ENCODE peak calls at places on chromosome 6, in nine cellular contexts. A is hepatocyte; N is GM04503; T is cardiac fibroblast; R is stimulated activated CD4-positive, alpha-beta T cell treated with anti-CD3 and anti-CD28 coated beads, Interleukin-2, amount 100 ng/mL, for 48 hours; G is dermis blood vessel endothelial cell; E is stimulated activated CD8-positive, alpha-beta memory T cell treated with anti-CD3 and anti-CD28 coated beads, Interleukin-7, amount 100 ng/mL, for 1 hour; Q is natural killer cell; L is choroid plexus epithelial cell. P is an unnamed sample.
A peak's percentile ranks its signal among the peaks of the same experiment; 100 is the strongest.

GRCh38 chr6:56864171-56864616 is 90.7 kb upstream of the BEND6 start:
- DNase-seq in A (peak; percentile 35), N (no peak), T (peak; percentile 53), R (no peak), G (peak; percentile 40), E (no peak), Q (no peak), L (peak; percentile 42), P (no peak)

GRCh38 chr6:134352786-134353480 is 35.0 kb upstream of the SGK1 start:
- DNase-seq in A (no peak), N (peak; percentile 65), T (peak; percentile 90), R (no peak), G (peak; percentile 19), E (no peak), Q (no peak), L (peak; percentile 80), P (no peak)

GRCh38 chr6:39208233-39208720 is 21.0 kb downstream of the KCNK5 start:
- DNase-seq in A (no peak), N (no peak), T (no peak), R (no peak), G (no peak), E (no peak), Q (no peak), L (no peak), P (no peak)

GRCh38 chr6:26124550-26125014 is 37.4 kb downstream of the HFE start:
- DNase-seq in A (no peak), N (no peak), T (no peak), R (no peak), G (no peak), E (no peak), Q (no peak), L (no peak), P (no peak)

GRCh38 chr6:165962361-165962760 is 205.3 kb downstream of the TBXT start:
- DNase-seq in A (no peak), N (no peak), T (no peak), R (no peak), G (no peak), E (no peak), Q (no peak), L (no peak), P (no peak)

GRCh38 chr6:24397631-24398030 is 5.1 kb upstream of the MRS2 start:
- DNase-seq in A (no peak), N (no peak), T (no peak), R (no peak), G (no peak), E (no peak), Q (no peak), L (no peak), P (no peak)

GRCh38 chr6:3887150-3887700 is 38.1 kb downstream of the FAM50B start:
- DNase-seq in A (no peak), N (no peak), T (peak; percentile 66), R (no peak), G (peak; percentile 84), E (no peak), Q (no peak), L (peak; percentile 75), P (no peak)

GRCh38 chr6:131383421-131384411 is 189.3 kb upstream of the ARG1 start:
- DNase-seq in A (no peak), N (no peak), T (no peak), R (no peak), G (no peak), E (no peak), Q (no peak), L (no peak), P (no peak)

GRCh38 chr6:33636655-33637054 is 15.5 kb downstream of the ITPR3 start:
- DNase-seq in A (no peak), N (no peak), T (no peak), R (no peak), G (no peak), E (no peak), Q (no peak), L (no peak), P (no peak)

GRCh38 chr6:167998206-167998605 is 735 bp downstream of the KIF25 start:
- DNase-seq in A (no peak), N (no peak), T (no peak), R (no peak), G (no peak), E (no peak), Q (no peak), L (no peak), P (no peak)

GRCh38 chr6:143400258-143401059 is 50.0 kb downstream of the ADAT2 start:
- DNase-seq in A (no peak), N (no peak), T (peak; percentile 14), R (no peak), G (peak; percentile 13), E (no peak), Q (no peak), L (no peak), P (peak; percentile 62)

GRCh38 chr6:143564484-143565017 is 53.0 kb upstream of the FUCA2 start:
- DNase-seq in A (no peak), N (no peak), T (no peak), R (no peak), G (no peak), E (no peak), Q (no peak), L (no peak), P (peak; percentile 58)

P was measured in aorta.